ENCODE peak calls at places on chromosomes 16 and 17, in ten cellular contexts. U, B, G, H, N, Y, A, D, S and Z are unnamed samples.

GRCh38 chr16:72664122-72664479 is 383.8 kb downstream of the ZFHX3 start:
- DNase-seq in A (peak), H (no peak), B (no peak), S (no peak), U (no peak), Y (no peak), D (no peak), N (no peak), G (no peak), Z (no peak)

GRCh38 chr17:48348352-48348751 is 81.7 kb downstream of the SKAP1 start:
- DNase-seq in A (no peak), Y (no peak), U (no peak), B (no peak), G (no peak), D (no peak), N (no peak), H (no peak), S (no peak), Z (no peak)

GRCh38 chr17:61458491-61459433 is 6.5 kb downstream of the TBX4 start:
- DNase-seq in G (no peak), S (peak), B (no peak), A (no peak), D (no peak), U (no peak), H (no peak), Y (no peak), N (no peak), Z (no peak)

GRCh38 chr16:87203060-87203656 is 114.0 kb downstream of the C16orf95 start:
- DNase-seq in H (peak), N (peak), D (peak), Y (no peak), G (no peak), A (peak), U (peak), S (no peak), B (peak), Z (peak)

GRCh38 chr17:78671607-78672404 is 94.6 kb upstream of the DNAH17 start:
- DNase-seq in B (no peak), S (no peak), D (no peak), Y (no peak), N (no peak), U (peak), G (no peak), H (peak), A (peak), Z (peak)

GRCh38 chr17:4858880-4859260 is 25.7 kb downstream of the MINK1 start:
- DNase-seq in G (no peak), A (peak), B (peak), S (no peak), Y (peak), U (peak), D (peak), H (peak), N (peak), Z (peak)

GRCh38 chr16:70737377-70738082 is 51.7 kb upstream of the MTSS2 start:
- DNase-seq in D (peak), N (no peak), U (peak), S (peak), G (peak), B (peak), A (peak), Y (peak), H (peak), Z (peak)

GRCh38 chr17:32596666-32597065 is 109.9 kb downstream of the CDK5R1 start:
- DNase-seq in B (no peak), G (peak), N (no peak), A (peak), Y (no peak), H (peak), D (no peak), U (no peak), S (no peak), Z (no peak)

GRCh38 chr17:78766743-78767294 is 15.3 kb downstream of the CYTH1 start:
- DNase-seq in N (no peak), S (no peak), A (no peak), Y (no peak), H (no peak), B (no peak), U (no peak), G (no peak), D (no peak), Z (no peak)

GRCh38 chr17:64420143-64420670 is 28.7 kb upstream of the MILR1 start:
- DNase-seq in D (no peak), H (peak), S (peak), A (peak), Y (no peak), U (peak), B (no peak), N (peak), G (no peak), Z (peak)

GRCh38 chr17:62899349-62899748 is 66.7 kb upstream of the TANC2 start:
- DNase-seq in G (no peak), Y (no peak), A (no peak), D (no peak), N (no peak), U (peak), B (peak), S (no peak), H (no peak), Z (no peak)

GRCh38 chr17:28473542-28473941 is at the start of gene SLC13A2:
- DNase-seq in H (no peak), B (no peak), D (no peak), G (no peak), U (no peak), Y (no peak), N (no peak), A (no peak), S (no peak), Z (no peak)

GRCh38 chr16:10787304-10787703 is 31.3 kb downstream of the TVP23A start:
- DNase-seq in B (no peak), Y (no peak), N (no peak), U (no peak), S (no peak), H (no peak), G (no peak), A (no peak), D (no peak), Z (no peak)

GRCh38 chr17:21452377-21453143 is 76.4 kb downstream of the KCNJ12 start:
- DNase-seq in D (peak), H (peak), A (peak), U (peak), B (peak), S (no peak), G (no peak), Y (peak), N (peak), Z (peak)

GRCh38 chr17:29674270-29674669 is 51.6 kb upstream of the CORO6 start:
- DNase-seq in G (no peak), U (no peak), B (no peak), H (no peak), D (no peak), N (peak), Y (peak), S (no peak), A (no peak), Z (no peak)

GRCh38 chr17:1474402-1475189 is 17.9 kb downstream of the MYO1C start:
- DNase-seq in U (no peak), G (peak), B (no peak), N (no peak), A (no peak), S (no peak), D (no peak), H (no peak), Y (no peak), Z (no peak)

GRCh38 chr17:59815965-59816364 is 76.8 kb downstream of the TUBD1 start:
- DNase-seq in G (no peak), B (no peak), D (no peak), Y (no peak), H (no peak), A (peak), U (no peak), S (no peak), N (no peak), Z (peak)

GRCh38 chr17:7015587-7016020 is 3.2 kb downstream of the RNASEK start:
- DNase-seq in D (no peak), N (no peak), A (no peak), Y (no peak), H (no peak), S (no peak), B (no peak), G (no peak), U (no peak), Z (no peak)

GRCh38 chr16:55053071-55053415 is 122.4 kb downstream of the IRX5 start:
- DNase-seq in Y (no peak), S (no peak), U (peak), H (no peak), G (no peak), B (no peak), N (no peak), D (no peak), A (no peak), Z (no peak)

GRCh38 chr17:64126918-64127317 is 3.0 kb downstream of the ERN1 start:
- DNase-seq in U (no peak), D (no peak), A (peak), S (no peak), H (no peak), G (no peak), B (no peak), N (no peak), Y (no peak), Z (no peak)

GRCh38 chr16:20300312-20301097 is 26.8 kb downstream of the GP2 start:
- DNase-seq in H (peak), S (no peak), A (peak), D (no peak), G (peak), U (no peak), Y (no peak), N (peak), B (no peak), Z (peak)

GRCh38 chr16:51050379-51050710 is 100.7 kb downstream of the SALL1 start:
- DNase-seq in D (no peak), H (no peak), G (no peak), B (no peak), U (no peak), S (no peak), A (no peak), N (no peak), Y (no peak), Z (no peak)

GRCh38 chr16:57823836-57824235 is 21.5 kb upstream of the KIFC3 start:
- DNase-seq in G (no peak), B (no peak), N (no peak), H (no peak), Y (no peak), S (no peak), D (peak), U (no peak), A (no peak), Z (no peak)

GRCh38 chr17:10050597-10051101 is 145.6 kb upstream of the RCVRN start:
- DNase-seq in U (no peak), N (no peak), B (peak), D (peak), Y (no peak), S (no peak), H (no peak), A (peak), G (peak), Z (peak)

GRCh38 chr16:84739349-84740124 is 39.7 kb downstream of the USP10 start:
- DNase-seq in D (no peak), S (no peak), G (no peak), U (no peak), B (no peak), A (peak), N (no peak), Y (no peak), H (peak), Z (peak)

GRCh38 chr17:81489012-81489968 is 23.3 kb downstream of the ACTG1 start:
- DNase-seq in U (no peak), N (no peak), H (no peak), S (no peak), B (no peak), Y (no peak), G (no peak), D (no peak), A (no peak), Z (no peak)

GRCh38 chr16:23728112-23728477 is 15.1 kb upstream of the ERN2 start:
- DNase-seq in A (no peak), N (no peak), Y (no peak), S (no peak), G (no peak), D (no peak), B (no peak), U (no peak), H (no peak), Z (no peak)
- TF ChIP-seq CTCF in A (no peak), N (no peak), Y (no peak), S (peak), G (no peak), D (no peak), B (no peak), U (no peak), H (no peak), Z (no peak)

GRCh38 chr17:42051645-42052044 is 1.2 kb upstream of the C17orf113 start:
- DNase-seq in N (no peak), Y (no peak), A (no peak), S (no peak), B (no peak), G (no peak), U (no peak), H (no peak), D (no peak), Z (no peak)
- H3K4me3 ChIP-seq in N (no peak), Y (no peak), A (no peak), S (no peak), B (no peak), G (no peak), U (no peak), H (no peak), D (no peak), Z (no peak)

GRCh38 chr17:12928736-12929135 is 89.1 kb downstream of the ELAC2 start:
- DNase-seq in H (peak), U (no peak), S (no peak), B (no peak), G (no peak), D (no peak), Y (no peak), A (no peak), N (no peak), Z (no peak)
- TF ChIP-seq CTCF in H (peak), U (peak), S (no peak), B (peak), G (no peak), D (peak), Y (no peak), A (peak), N (no peak), Z (no peak)

GRCh38 chr17:65561394-65562205 is at the start of gene AXIN2:
- DNase-seq in G (no peak), S (peak), U (peak), D (peak), N (peak), Y (peak), B (peak), A (peak), H (peak), Z (peak)
- H3K4me3 ChIP-seq in G (peak), S (peak), U (no peak), D (peak), N (peak), Y (no peak), B (peak), A (peak), H (peak), Z (peak)

GRCh38 chr17:8630227-8630801 is at the start of gene MYH10:
- DNase-seq in G (no peak), U (no peak), A (no peak), Y (no peak), D (no peak), H (no peak), S (peak), B (no peak), N (no peak), Z (no peak)
- TF ChIP-seq CTCF in G (no peak), U (peak), A (peak), Y (no peak), D (no peak), H (peak), S (no peak), B (no peak), N (no peak), Z (peak)

GRCh38 chr17:77325826-77326581 is 185.2 kb downstream of the SEC14L1 start:
- DNase-seq in D (no peak), U (peak), B (no peak), N (no peak), S (no peak), H (peak), A (no peak), G (no peak), Y (no peak), Z (peak)
- H3K4me3 ChIP-seq in D (no peak), U (no peak), B (no peak), N (no peak), S (peak), H (no peak), A (no peak), G (peak), Y (no peak), Z (no peak)

GRCh38 chr16:88453621-88454314 is 688 bp downstream of the ZFPM1 start:
- DNase-seq in D (no peak), G (no peak), B (no peak), S (no peak), Y (no peak), A (no peak), N (peak), U (no peak), H (no peak), Z (no peak)

GRCh38 chr16:88458039-88458772 is 5.1 kb downstream of the ZFPM1 start:
- DNase-seq in D (no peak), Y (no peak), H (no peak), N (no peak), S (no peak), G (no peak), U (no peak), A (peak), B (no peak), Z (no peak)

GRCh38 chr16:88454315-88455057 is 1.4 kb downstream of the ZFPM1 start:
- DNase-seq in H (no peak), U (no peak), A (no peak), G (no peak), N (peak), S (peak), D (no peak), B (no peak), Y (no peak), Z (no peak)

GRCh38 chr16:88456356-88457292 is 3.5 kb downstream of the ZFPM1 start:
- DNase-seq in G (no peak), A (no peak), S (peak), D (no peak), U (no peak), H (no peak), Y (no peak), N (no peak), B (no peak), Z (no peak)

GRCh38 chr16:88455610-88456355 is 2.7 kb downstream of the ZFPM1 start:
- DNase-seq in D (no peak), N (peak), Y (no peak), H (no peak), B (no peak), A (peak), G (peak), U (peak), S (peak), Z (peak)
- TF ChIP-seq CTCF in D (no peak), N (no peak), Y (no peak), H (no peak), B (no peak), A (peak), G (no peak), U (peak), S (no peak), Z (no peak)